ENCODE peak calls at places on chromosomes 11 and 22, in nine cellular contexts. H, F, G, Q, W, M, Y, X and I are unnamed samples.

GRCh38 chr22:46726066-46726985 is 11.7 kb downstream of the CERK start:
- DNase-seq in H (no peak), F (no peak), G (no peak), Q (no peak), W (no peak), M (peak), Y (no peak), X (no peak), I (no peak)

GRCh38 chr11:69297926-69298777 is 4.2 kb downstream of the MYEOV start:
- DNase-seq in H (peak), F (peak), G (peak), Q (no peak), W (no peak), M (peak), Y (peak), X (peak), I (peak)

GRCh38 chr22:20507253-20508066 is at the start of gene MED15:
- DNase-seq in H (peak), F (peak), G (peak), Q (peak), W (peak), M (peak), Y (peak), X (peak), I (peak)

GRCh38 chr22:31253949-31254348 is 38.3 kb downstream of the PIK3IP1 start:
- DNase-seq in H (peak), F (no peak), G (peak), Q (no peak), W (no peak), M (no peak), Y (no peak), X (no peak), I (no peak)

GRCh38 chr11:112730591-112730990 is 230.6 kb upstream of the NCAM1 start:
- DNase-seq in H (no peak), F (no peak), G (no peak), Q (no peak), W (no peak), M (no peak), Y (no peak), X (no peak), I (no peak)

GRCh38 chr11:44005076-44005800 is 42.5 kb upstream of the ACCSL start:
- DNase-seq in H (no peak), F (no peak), G (no peak), Q (peak), W (peak), M (no peak), Y (no peak), X (no peak), I (no peak)

GRCh38 chr11:75924966-75925784 is 110.2 kb downstream of the UVRAG start:
- DNase-seq in H (peak), F (no peak), G (no peak), Q (peak), W (no peak), M (peak), Y (no peak), X (no peak), I (peak)

GRCh38 chr22:31753005-31753633 is 700 bp upstream of the DEPDC5 start:
- DNase-seq in H (no peak), F (no peak), G (peak), Q (peak), W (no peak), M (peak), Y (peak), X (no peak), I (peak)

GRCh38 chr11:116454020-116454645 is 318.7 kb downstream of the BUD13 start:
- DNase-seq in H (peak), F (peak), G (no peak), Q (peak), W (no peak), M (peak), Y (peak), X (peak), I (peak)

GRCh38 chr22:41822289-41823057 is 10.4 kb upstream of the SREBF2 start:
- DNase-seq in H (peak), F (peak), G (peak), Q (peak), W (no peak), M (peak), Y (peak), X (peak), I (peak)

GRCh38 chr22:35842954-35843353 is 125.3 kb downstream of the APOL5 start:
- DNase-seq in H (peak), F (peak), G (no peak), Q (peak), W (no peak), M (peak), Y (peak), X (peak), I (peak)

GRCh38 chr11:122192634-122193245 is 76.7 kb upstream of the BLID start:
- DNase-seq in H (peak), F (peak), G (no peak), Q (no peak), W (peak), M (peak), Y (no peak), X (no peak), I (peak)

GRCh38 chr22:47192106-47192650 is 429.7 kb downstream of the TBC1D22A start:
- DNase-seq in H (no peak), F (no peak), G (no peak), Q (no peak), W (no peak), M (no peak), Y (peak), X (no peak), I (no peak)

GRCh38 chr22:40844951-40845350 is 11.5 kb downstream of the ST13 start:
- DNase-seq in H (no peak), F (no peak), G (no peak), Q (no peak), W (no peak), M (no peak), Y (no peak), X (no peak), I (no peak)

GRCh38 chr11:61549177-61549576 is 31.7 kb downstream of the SYT7 start:
- DNase-seq in H (no peak), F (no peak), G (no peak), Q (no peak), W (no peak), M (no peak), Y (no peak), X (no peak), I (no peak)

GRCh38 chr11:6655020-6655789 is 404 bp downstream of the DCHS1 start:
- DNase-seq in H (no peak), F (no peak), G (no peak), Q (peak), W (peak), M (no peak), Y (no peak), X (no peak), I (no peak)

GRCh38 chr22:38228873-38229740 is 27.3 kb downstream of the MAFF start:
- DNase-seq in H (peak), F (peak), G (peak), Q (no peak), W (no peak), M (peak), Y (no peak), X (peak), I (peak)

GRCh38 chr22:32389685-32390084 is 22.4 kb downstream of the RTCB start:
- DNase-seq in H (no peak), F (peak), G (no peak), Q (peak), W (no peak), M (peak), Y (peak), X (peak), I (peak)

GRCh38 chr11:22875869-22876473 is 15.7 kb upstream of the CCDC179 start:
- DNase-seq in H (peak), F (peak), G (peak), Q (peak), W (no peak), M (peak), Y (peak), X (peak), I (peak)

GRCh38 chr11:35012467-35013191 is 96.2 kb downstream of the PDHX start:
- DNase-seq in H (no peak), F (no peak), G (no peak), Q (no peak), W (no peak), M (no peak), Y (no peak), X (no peak), I (no peak)

GRCh38 chr11:1304376-1304775 is 5.1 kb downstream of the TOLLIP start:
- DNase-seq in H (no peak), F (no peak), G (no peak), Q (no peak), W (peak), M (no peak), Y (no peak), X (no peak), I (no peak)

GRCh38 chr22:45826520-45826919 is 150.4 kb downstream of the WNT7B start:
- DNase-seq in H (no peak), F (no peak), G (no peak), Q (no peak), W (no peak), M (no peak), Y (no peak), X (no peak), I (no peak)

GRCh38 chr11:84871116-84871515 is 756.0 kb downstream of the DLG2 start:
- DNase-seq in H (no peak), F (no peak), G (no peak), Q (no peak), W (no peak), M (peak), Y (no peak), X (peak), I (no peak)

GRCh38 chr11:36033082-36033751 is 89.4 kb downstream of the LDLRAD3 start:
- DNase-seq in H (no peak), F (peak), G (no peak), Q (no peak), W (no peak), M (peak), Y (no peak), X (no peak), I (no peak)

GRCh38 chr11:75313457-75314272 is 37.8 kb downstream of the ARRB1 start:
- DNase-seq in H (no peak), F (peak), G (no peak), Q (peak), W (no peak), M (peak), Y (no peak), X (peak), I (peak)

DNA sequence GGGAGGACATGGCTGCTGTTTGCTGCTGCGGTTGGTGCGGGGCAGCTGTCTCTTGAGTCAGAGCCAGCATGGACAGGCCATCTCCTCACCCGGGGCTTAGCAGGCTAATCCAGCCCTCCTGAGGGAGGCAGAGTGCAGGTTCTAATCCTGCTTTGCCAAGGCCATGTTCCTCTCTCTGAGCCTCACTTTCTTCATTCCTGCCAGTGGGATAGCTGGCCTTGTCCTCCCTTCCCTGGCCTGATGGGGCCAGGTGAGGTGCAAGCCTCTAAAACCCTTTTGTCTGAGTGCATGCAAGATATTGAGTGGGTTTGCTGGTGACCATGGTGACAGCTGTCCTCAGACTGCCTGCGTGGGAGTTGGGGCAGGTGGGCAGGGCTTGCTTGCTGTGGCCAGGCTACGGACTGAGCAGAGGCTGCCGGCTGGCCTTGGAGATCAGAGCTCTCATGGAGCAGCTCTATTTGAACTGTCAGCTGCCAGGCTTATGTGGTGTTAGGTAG is 3.6 kb downstream of the USP35 start:
- DNase-seq in H (no peak), F (no peak), G (no peak), Q (no peak), W (no peak), M (no peak), Y (peak), X (no peak), I (no peak)
- H3K4me3 ChIP-seq in H (no peak), F (no peak), G (no peak), Q (no peak), W (no peak), M (no peak), Y (no peak), X (no peak), I (no peak)

GRCh38 chr22:22099833-22100812 is 117.5 kb upstream of the TOP3B start:
- DNase-seq in H (no peak), F (peak), G (no peak), Q (peak), W (peak), M (no peak), Y (peak), X (peak), I (peak)
- TF ChIP-seq CTCF in H (peak), F (peak), G (no peak), Q (peak), W (no peak), M (peak), Y (peak), X (peak), I (peak)

DNA sequence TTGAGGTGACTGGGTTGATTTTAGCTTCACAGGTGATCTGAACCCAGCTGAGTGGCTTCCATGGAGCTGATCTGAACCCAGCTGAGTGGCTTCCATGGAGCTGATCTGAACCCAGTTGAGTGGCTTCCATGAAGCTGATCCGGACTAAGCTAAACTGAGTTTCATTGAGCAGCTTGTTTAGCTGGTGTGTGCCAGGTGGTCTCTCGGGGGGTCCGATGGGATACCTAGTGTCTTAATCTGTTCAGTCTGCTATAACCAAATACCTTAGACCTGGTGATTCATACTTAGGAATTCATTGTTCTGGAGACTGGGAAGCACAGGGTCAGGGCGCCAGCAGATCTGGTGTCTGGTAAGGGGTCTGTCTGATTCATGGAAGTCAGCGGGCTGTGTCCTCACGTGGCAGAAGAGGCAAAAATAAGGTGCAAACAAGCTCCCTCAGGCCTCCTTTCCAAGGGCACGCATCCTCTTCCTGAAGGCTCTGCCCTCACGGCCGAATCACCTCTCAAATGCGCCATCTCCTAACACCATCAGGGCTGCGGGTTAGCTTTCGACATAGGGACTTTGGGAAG is 52.5 kb upstream of the KCNQ1OT1 start:
- DNase-seq in H (no peak), F (peak), G (peak), Q (no peak), W (no peak), M (peak), Y (no peak), X (peak), I (peak)
- H3K4me3 ChIP-seq in H (no peak), F (no peak), G (no peak), Q (no peak), W (no peak), M (no peak), Y (no peak), X (no peak), I (no peak)

DNA sequence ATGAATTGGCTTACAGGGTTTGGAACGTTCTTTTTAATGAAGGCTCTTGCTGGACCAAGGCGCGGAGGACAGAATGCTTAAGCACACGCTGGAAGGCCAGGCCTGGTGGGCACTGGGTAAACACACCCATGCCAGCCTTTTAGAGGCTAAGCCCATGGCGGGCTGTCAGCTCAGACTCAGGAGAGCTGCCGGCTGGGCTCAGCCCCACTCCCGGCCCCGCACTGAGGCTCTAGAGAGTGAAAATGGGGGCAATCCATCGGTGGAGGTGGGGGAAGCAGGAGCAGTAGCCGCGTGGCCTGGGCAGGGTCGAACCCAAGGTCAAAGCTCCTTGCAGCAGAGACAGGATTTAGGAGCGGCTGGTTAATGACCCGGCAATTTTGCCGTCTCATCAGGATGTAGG is 1157.4 kb downstream of the BRD1 start:
- DNase-seq in H (no peak), F (no peak), G (no peak), Q (no peak), W (no peak), M (no peak), Y (no peak), X (no peak), I (no peak)
- TF ChIP-seq CTCF in H (no peak), F (no peak), G (no peak), Q (no peak), W (no peak), M (no peak), Y (no peak), X (no peak), I (no peak)

DNA sequence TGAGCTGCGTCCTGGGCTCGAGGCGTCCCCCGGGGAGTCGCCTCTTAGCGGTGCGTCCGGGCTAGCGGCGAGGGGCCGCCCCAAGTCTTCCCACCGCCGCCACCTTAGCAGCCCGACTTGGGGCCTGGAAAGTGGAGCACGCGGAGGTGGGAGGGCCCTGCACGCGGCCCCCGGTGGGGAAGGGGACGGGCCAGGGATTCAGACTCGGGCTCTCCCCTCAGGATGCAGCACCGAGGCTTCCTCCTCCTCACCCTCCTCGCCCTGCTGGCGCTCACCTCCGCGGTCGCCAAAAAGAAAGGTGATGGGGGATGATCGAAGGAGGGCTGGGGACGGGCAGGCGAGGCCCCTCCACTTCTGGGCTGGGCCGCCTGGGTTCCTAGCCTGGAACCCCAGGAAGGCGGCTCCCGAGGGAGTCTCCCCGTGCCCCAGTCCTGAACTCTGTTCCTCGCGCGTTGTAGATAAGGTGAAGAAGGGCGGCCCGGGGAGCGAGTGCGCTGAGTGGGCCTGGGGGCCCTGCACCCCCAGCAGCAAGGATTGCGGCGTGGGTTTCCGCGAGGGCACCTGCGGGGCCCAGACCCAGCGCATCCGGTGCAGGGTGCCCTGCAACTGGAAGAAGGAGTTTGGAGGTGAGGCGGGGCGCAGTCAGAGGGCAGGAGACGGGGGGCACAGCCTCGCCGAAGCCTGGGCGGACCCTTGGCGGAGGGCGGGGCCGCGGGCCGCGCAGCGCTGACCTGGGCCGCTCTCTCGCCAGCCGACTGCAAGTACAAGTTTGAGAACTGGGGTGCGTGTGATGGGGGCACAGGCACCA is 571 bp downstream of the MDK start:
- DNase-seq in H (no peak), F (no peak), G (no peak), Q (peak), W (no peak), M (no peak), Y (peak), X (no peak), I (peak)
- H3K4me3 ChIP-seq in H (peak), F (peak), G (peak), Q (peak), W (peak), M (peak), Y (no peak), X (peak), I (peak)

GRCh38 chr11:72752088-72752914 is at the start of gene ARAP1:
- DNase-seq in H (peak), F (peak), G (peak), Q (peak), W (no peak), M (peak), Y (peak), X (peak), I (peak)
- TF ChIP-seq CTCF in H (no peak), F (peak), G (no peak), Q (no peak), W (no peak), M (peak), Y (no peak), X (peak), I (no peak)

DNA sequence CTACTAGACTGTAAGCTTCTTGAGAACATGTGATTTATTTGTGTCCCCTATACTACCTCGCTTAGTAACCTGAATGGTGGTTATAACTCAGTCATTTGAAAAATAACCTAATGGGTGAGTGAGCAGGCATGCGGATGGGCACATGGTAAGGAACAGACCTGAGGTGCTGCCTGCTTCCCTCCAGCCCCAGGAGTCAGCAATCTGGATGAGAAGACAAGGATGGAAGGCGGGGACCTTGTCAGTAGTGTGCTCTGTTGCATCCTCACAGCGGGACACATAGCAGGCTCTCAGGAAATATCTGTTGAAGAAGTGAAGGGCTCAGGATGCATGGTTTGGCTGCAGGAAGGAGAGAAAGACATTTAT is 108.6 kb downstream of the ZBTB16 start:
- DNase-seq in H (no peak), F (no peak), G (no peak), Q (no peak), W (no peak), M (no peak), Y (no peak), X (no peak), I (no peak)
- H3K4me3 ChIP-seq in H (no peak), F (no peak), G (no peak), Q (no peak), W (peak), M (no peak), Y (no peak), X (no peak), I (no peak)

GRCh38 chr11:47980907-47981621 is 705 bp downstream of the PTPRJ start:
- DNase-seq in H (peak), F (peak), G (no peak), Q (peak), W (no peak), M (no peak), Y (peak), X (no peak), I (peak)
- TF ChIP-seq CTCF in H (no peak), F (peak), G (no peak), Q (peak), W (peak), M (peak), Y (no peak), X (peak), I (no peak)